ENCODE peak calls at places on chromosome X, in six cellular contexts. P is K562, E is NT2/D1, S is SK-N-SH, U is fibroblast of lung, B is cardiac muscle cell. H is an unnamed sample.

GRCh38 chrX:104668550-104668949 is 102.6 kb downstream of the IL1RAPL2 start:
- DNase-seq in P (no peak), S (no peak), E (no peak), B (peak; percentile 6), U (peak; percentile 0), H (no peak)

GRCh38 chrX:108307408-108308085 is 130.7 kb downstream of the COL4A6 start:
- DNase-seq in P (no peak), E (no peak), S (no peak), U (no peak), B (peak; percentile 31), H (no peak)

GRCh38 chrX:105975382-105975781 is 63.1 kb downstream of the SERPINA7 start:
- DNase-seq in E (peak; percentile 2), S (no peak), P (no peak), U (peak; percentile 21), B (peak; percentile 48), H (no peak)

GRCh38 chrX:104351173-104351769 is 96.5 kb upstream of the ESX1 start:
- DNase-seq in U (peak; percentile 61), S (no peak), P (no peak), B (peak; percentile 78), E (no peak), H (no peak)

GRCh38 chrX:11159149-11159548 is 48.0 kb downstream of the HCCS start:
- DNase-seq in S (no peak), B (no peak), E (no peak), U (no peak), P (peak; percentile 25), H (no peak)

GRCh38 chrX:41705680-41706374 is 17.1 kb downstream of the GPR34 start:
- DNase-seq in P (no peak), B (no peak), E (no peak), S (no peak), U (no peak), H (no peak)

GRCh38 chrX:7446815-7447214 is 298.9 kb upstream of the PUDP start:
- DNase-seq in E (no peak), P (no peak), S (no peak), B (no peak), U (no peak), H (no peak)

GRCh38 chrX:73577368-73577767 is 14.4 kb downstream of the CHIC1 start:
- DNase-seq in S (no peak), U (peak; percentile 67), P (no peak), B (peak; percentile 69), E (no peak), H (peak; percentile 2)

GRCh38 chrX:21666679-21667078 is 8.5 kb upstream of the KLHL34 start:
- DNase-seq in P (no peak), B (no peak), S (no peak), E (no peak), U (peak; percentile 9), H (no peak)

GRCh38 chrX:30593435-30594200 is 16.1 kb upstream of the TASL start:
- DNase-seq in U (no peak), P (no peak), B (no peak), E (no peak), S (no peak), H (no peak)

GRCh38 chrX:109344666-109345065 is 137.2 kb downstream of the GUCY2F start:
- DNase-seq in P (no peak), B (no peak), U (no peak), E (no peak), S (no peak), H (no peak)

GRCh38 chrX:129759576-129760061 is 20.1 kb upstream of the SASH3 start:
- DNase-seq in B (peak; percentile 92), P (peak; percentile 38), U (peak; percentile 88), E (no peak), S (no peak), H (no peak)

GRCh38 chrX:18995216-18995615 is 11.3 kb upstream of the PHKA2 start:
- DNase-seq in B (peak; percentile 49), U (peak; percentile 33), S (no peak), E (no peak), P (no peak), H (no peak)

GRCh38 chrX:48937065-48937907 is 18.5 kb upstream of the PIM2 start:
- DNase-seq in B (peak; percentile 34), E (no peak), S (no peak), U (no peak), P (peak; percentile 79), H (no peak)

GRCh38 chrX:9644335-9644734 is 121.3 kb downstream of the GPR143 start:
- DNase-seq in S (no peak), U (no peak), E (no peak), P (no peak), B (no peak), H (no peak)

GRCh38 chrX:145213504-145213903 is 33.8 kb upstream of the SPANXN1 start:
- DNase-seq in S (peak; percentile 3), U (no peak), B (no peak), P (no peak), E (no peak), H (no peak)

GRCh38 chrX:69165116-69165651 is at the start of gene PJA1:
- DNase-seq in B (peak; percentile 83), E (peak; percentile 33), U (peak; percentile 71), S (peak; percentile 88), P (peak; percentile 62), H (peak; percentile 25)

GRCh38 chrX:69037786-69038185 is 127.5 kb downstream of the PJA1 start:
- DNase-seq in U (no peak), E (no peak), P (no peak), S (no peak), B (no peak), H (no peak)

GRCh38 chrX:2188316-2188715 is 312.5 kb downstream of the DHRSX start:
- DNase-seq in B (no peak), P (peak; percentile 29), U (no peak), S (no peak), E (no peak), H (no peak)

GRCh38 chrX:10582945-10583344 is 37.4 kb downstream of the MID1 start:
- DNase-seq in S (no peak), U (peak; percentile 79), E (no peak), P (no peak), B (peak; percentile 60), H (no peak)

GRCh38 chrX:129193357-129193756 is 329.9 kb downstream of the SMARCA1 start:
- DNase-seq in E (no peak), S (no peak), U (no peak), P (no peak), B (no peak), H (no peak)

GRCh38 chrX:103664363-103664762 is 22.1 kb downstream of the MORF4L2 start:
- DNase-seq in E (no peak), P (no peak), B (no peak), S (no peak), U (no peak), H (no peak)

GRCh38 chrX:45172890-45173289 is 27.8 kb downstream of the DIPK2B start:
- DNase-seq in P (no peak), S (no peak), U (peak; percentile 58), B (peak; percentile 43), E (no peak), H (no peak)

DNA sequence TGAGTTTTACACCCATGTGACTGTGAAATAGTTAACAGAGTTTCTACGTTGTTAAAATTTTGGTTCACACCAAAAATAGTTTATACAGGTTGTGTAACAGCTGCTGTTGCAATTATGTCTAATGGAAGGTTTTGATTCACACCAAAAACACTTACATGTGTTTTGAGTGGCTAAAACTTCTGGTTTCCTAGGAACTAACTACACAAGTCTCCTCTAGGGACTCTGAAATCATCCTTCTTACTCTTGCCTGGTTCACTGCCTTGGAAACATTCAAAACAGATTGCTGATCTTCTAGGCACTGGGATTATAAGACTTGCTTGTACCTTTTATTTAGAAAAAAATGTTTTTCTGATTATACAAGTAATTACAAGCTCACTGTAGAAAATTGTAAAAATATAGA is 14.9 kb upstream of the MORC4 start:
- DNase-seq in B (peak; percentile 34), S (no peak), E (no peak), P (no peak), U (no peak), H (no peak)
- H3K27me3 ChIP-seq in B (no peaks in the 10 kb centered on the region), S (peaks cover 4% of the 10 kb centered on the region), E (no peaks in the 10 kb centered on the region), P (no peaks in the 10 kb centered on the region), U (no peaks in the 10 kb centered on the region), H (no peaks in the 10 kb centered on the region)

GRCh38 chrX:138874271-138874670 is 162.8 kb upstream of the FGF13 start:
- DNase-seq in U (no peak), B (no peak), S (no peak), P (no peak), E (no peak), H (no peak)

GRCh38 chrX:138877746-138878145 is 166.2 kb upstream of the FGF13 start:
- DNase-seq in E (no peak), P (no peak), B (no peak), S (no peak), U (no peak), H (no peak)

GRCh38 chrX:138871739-138872138 is 160.2 kb upstream of the FGF13 start:
- DNase-seq in B (no peak), S (no peak), E (no peak), U (no peak), P (no peak), H (no peak)

GRCh38 chrX:138875472-138875871 is 164.0 kb upstream of the FGF13 start:
- DNase-seq in E (no peak), P (no peak), U (no peak), S (no peak), B (no peak), H (no peak)

DNA sequence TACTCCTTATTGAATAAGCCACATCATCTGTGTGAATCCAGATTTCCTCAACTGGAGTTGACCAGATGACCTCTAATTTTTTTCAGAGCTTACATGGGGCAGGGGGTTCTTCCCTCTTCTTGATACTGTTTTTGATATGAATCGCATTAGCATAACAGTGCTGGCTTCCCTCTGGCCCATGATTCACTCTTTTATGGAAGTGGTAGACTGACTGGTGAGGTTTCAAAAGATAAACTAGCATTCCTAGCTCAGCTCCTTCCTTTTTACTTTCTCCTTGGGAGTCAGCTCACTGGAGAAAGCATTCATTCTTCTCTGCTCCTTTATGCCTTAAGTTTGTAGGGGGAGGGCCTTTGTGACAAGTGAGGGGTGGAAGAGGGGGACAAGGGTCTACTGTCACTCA is 161.0 kb upstream of the FGF13 start:
- DNase-seq in B (no peak), P (no peak), E (no peak), S (no peak), U (no peak), H (no peak)
- H3K27me3 ChIP-seq in B (no peaks in the 10 kb centered on the region), P (no peaks in the 10 kb centered on the region), E (no peaks in the 10 kb centered on the region), S (no peaks in the 10 kb centered on the region), U (no peaks in the 10 kb centered on the region), H (no peaks in the 10 kb centered on the region)

GRCh38 chrX:154719132-154719675 is 31.7 kb downstream of the GAB3 start:
- DNase-seq in U (peak; percentile 72), E (no peak), S (no peak), P (peak; percentile 34), B (peak; percentile 72), H (no peak)

GRCh38 chrX:154718607-154719006 is 32.3 kb downstream of the GAB3 start:
- DNase-seq in S (no peak), U (no peak), B (no peak), P (no peak), E (no peak), H (no peak)

GRCh38 chrX:154720067-154720466 is 30.8 kb downstream of the GAB3 start:
- DNase-seq in S (no peak), P (no peak), U (no peak), E (no peak), B (no peak), H (no peak)

GRCh38 chrX:154717824-154718223 is 33.1 kb downstream of the GAB3 start:
- DNase-seq in U (peak; percentile 74), E (no peak), P (peak; percentile 83), B (peak; percentile 72), S (peak; percentile 7), H (no peak)

GRCh38 chrX:154721155-154721554 is 29.7 kb downstream of the GAB3 start:
- DNase-seq in U (no peak), B (no peak), P (no peak), E (no peak), S (no peak), H (no peak)
- H3K27me3 ChIP-seq in U (no peaks in the 10 kb centered on the region), B (no peaks in the 10 kb centered on the region), P (no peaks in the 10 kb centered on the region), E (no peaks in the 10 kb centered on the region), S (no peaks in the 10 kb centered on the region), H (no peaks in the 10 kb centered on the region)

GRCh38 chrX:118971552-118971951 is 2.9 kb upstream of the LONRF3 start:
- DNase-seq in B (no peak), U (no peak), P (no peak), E (peak; percentile 64), S (no peak), H (no peak)
- H3K27me3 ChIP-seq in B (peaks cover 89% of the 10 kb centered on the region), U (peaks cover 28% of the 10 kb centered on the region), P (no peaks in the 10 kb centered on the region), E (peaks cover 96% of the 10 kb centered on the region), S (peaks cover 77% of the 10 kb centered on the region), H (no peaks in the 10 kb centered on the region)

H was measured in thoracic aorta.